ENCODE peak calls at places on chromosomes 4 and X, in six cellular contexts. O, N, W, E, S and T are unnamed samples.

GRCh38 chrX:18278448-18278847 is 57.8 kb upstream of the BEND2 start:
- DNase-seq in O (no peak), W (no peak), N (no peak), S (no peak), E (no peak), T (no peak)

GRCh38 chrX:16087081-16087480 is 36.3 kb upstream of the GRPR start:
- DNase-seq in S (no peak), N (no peak), W (no peak), O (no peak), E (no peak), T (no peak)

GRCh38 chrX:133959972-133960371 is 25.4 kb downstream of the GPC3 start:
- DNase-seq in W (no peak), S (no peak), O (no peak), E (no peak), N (no peak), T (no peak)

GRCh38 chrX:47232803-47233332 is at the start of gene USP11:
- DNase-seq in W (no peak), E (peak), O (no peak), N (peak), S (peak), T (peak)

GRCh38 chr4:14008494-14008893 is 381.0 kb upstream of the BOD1L1 start:
- DNase-seq in S (no peak), N (no peak), O (no peak), W (no peak), E (no peak), T (no peak)

GRCh38 chr4:8524595-8525382 is 55.4 kb upstream of the GPR78 start:
- DNase-seq in W (no peak), S (no peak), N (no peak), O (no peak), E (peak), T (no peak)

GRCh38 chr4:114780205-114780604 is 181.6 kb downstream of the UGT8 start:
- DNase-seq in S (peak), W (no peak), E (no peak), N (no peak), O (no peak), T (no peak)

GRCh38 chr4:2250764-2251072 is 8.8 kb upstream of the HAUS3 start:
- DNase-seq in N (no peak), S (no peak), W (no peak), E (no peak), O (no peak), T (no peak)

GRCh38 chr4:836781-837301 is 10.9 kb upstream of the CPLX1 start:
- DNase-seq in S (no peak), N (peak), O (no peak), W (no peak), E (peak), T (no peak)

GRCh38 chrX:34813618-34814017 is 129.0 kb upstream of the FAM47B start:
- DNase-seq in O (no peak), N (no peak), E (no peak), S (peak), W (no peak), T (peak)

GRCh38 chrX:48972214-48973164 is 845 bp upstream of the KCND1 start:
- DNase-seq in E (no peak), N (no peak), W (no peak), S (peak), O (no peak), T (peak)

GRCh38 chr4:4395849-4396627 is 9.1 kb downstream of the NSG1 start:
- DNase-seq in E (peak), S (peak), O (no peak), W (no peak), N (no peak), T (peak)

GRCh38 chr4:9709724-9710123 is 71.7 kb upstream of the DRD5 start:
- DNase-seq in W (no peak), O (no peak), N (no peak), E (no peak), S (no peak), T (no peak)

GRCh38 chrX:97842468-97843199 is 958.9 kb downstream of the RPA4 start:
- DNase-seq in N (no peak), S (no peak), E (no peak), O (no peak), W (no peak), T (no peak)

GRCh38 chrX:137212078-137212632 is 178.4 kb upstream of the GPR101 start:
- DNase-seq in N (no peak), E (no peak), W (no peak), S (no peak), O (no peak), T (no peak)

GRCh38 chr4:34181311-34181808 is 2063.0 kb downstream of the ARAP2 start:
- DNase-seq in W (no peak), E (no peak), N (no peak), O (no peak), S (peak), T (peak)

GRCh38 chr4:140790765-140791164 is 34.6 kb upstream of the TBC1D9 start:
- DNase-seq in O (no peak), N (peak), W (no peak), S (no peak), E (peak), T (no peak)

GRCh38 chr4:165738571-165738970 is 134.5 kb upstream of the TLL1 start:
- DNase-seq in E (no peak), W (no peak), N (no peak), O (no peak), S (no peak), T (no peak)

GRCh38 chr4:109075617-109076016 is 226.8 kb downstream of the COL25A1 start:
- DNase-seq in W (no peak), E (no peak), O (no peak), S (no peak), N (no peak), T (no peak)

GRCh38 chr4:8364141-8364540 is 76.4 kb downstream of the ACOX3 start:
- DNase-seq in W (no peak), S (no peak), N (no peak), E (no peak), O (no peak), T (no peak)

GRCh38 chrX:112512509-112512908 is 167.2 kb downstream of the LHFPL1 start:
- DNase-seq in N (no peak), E (no peak), O (no peak), S (no peak), W (no peak), T (no peak)

GRCh38 chrX:111265506-111265905 is 4.8 kb downstream of the CAPN6 start:
- DNase-seq in W (no peak), N (no peak), E (no peak), S (no peak), O (no peak), T (no peak)

GRCh38 chr4:6613676-6614651 is 26.5 kb upstream of the MRFAP1 start:
- DNase-seq in W (no peak), S (no peak), E (no peak), O (no peak), N (no peak), T (no peak)

GRCh38 chrX:46698691-46699090 is 60.2 kb downstream of the SLC9A7 start:
- DNase-seq in N (no peak), E (no peak), W (no peak), O (no peak), S (no peak), T (no peak)

GRCh38 chr4:120922390-120923200 is at the start of gene PRDM5:
- DNase-seq in W (peak), E (peak), O (peak), S (peak), N (peak), T (peak)
- TF ChIP-seq CTCF in W (peak), E (no peak), O (no peak), S (peak), N (no peak), T (peak)

GRCh38 chr4:148327683-148328082 is 114.5 kb downstream of the NR3C2 start:
- DNase-seq in E (no peak), W (no peak), N (no peak), S (no peak), O (no peak), T (no peak)

GRCh38 chr4:148330161-148330560 is 112.1 kb downstream of the NR3C2 start:
- DNase-seq in O (no peak), E (no peak), N (no peak), W (no peak), S (no peak), T (no peak)

GRCh38 chr4:148333265-148333664 is 108.9 kb downstream of the NR3C2 start:
- DNase-seq in E (no peak), W (no peak), S (no peak), O (no peak), N (no peak), T (no peak)

GRCh38 chr4:148329751-148330150 is 112.5 kb downstream of the NR3C2 start:
- DNase-seq in W (no peak), S (no peak), E (no peak), N (no peak), O (no peak), T (no peak)

GRCh38 chr4:148330724-148331123 is 111.5 kb downstream of the NR3C2 start:
- DNase-seq in E (no peak), W (no peak), O (no peak), S (no peak), N (no peak), T (no peak)
- TF ChIP-seq CTCF in E (no peak), W (no peak), O (no peak), S (no peak), N (no peak), T (no peak)

DNA sequence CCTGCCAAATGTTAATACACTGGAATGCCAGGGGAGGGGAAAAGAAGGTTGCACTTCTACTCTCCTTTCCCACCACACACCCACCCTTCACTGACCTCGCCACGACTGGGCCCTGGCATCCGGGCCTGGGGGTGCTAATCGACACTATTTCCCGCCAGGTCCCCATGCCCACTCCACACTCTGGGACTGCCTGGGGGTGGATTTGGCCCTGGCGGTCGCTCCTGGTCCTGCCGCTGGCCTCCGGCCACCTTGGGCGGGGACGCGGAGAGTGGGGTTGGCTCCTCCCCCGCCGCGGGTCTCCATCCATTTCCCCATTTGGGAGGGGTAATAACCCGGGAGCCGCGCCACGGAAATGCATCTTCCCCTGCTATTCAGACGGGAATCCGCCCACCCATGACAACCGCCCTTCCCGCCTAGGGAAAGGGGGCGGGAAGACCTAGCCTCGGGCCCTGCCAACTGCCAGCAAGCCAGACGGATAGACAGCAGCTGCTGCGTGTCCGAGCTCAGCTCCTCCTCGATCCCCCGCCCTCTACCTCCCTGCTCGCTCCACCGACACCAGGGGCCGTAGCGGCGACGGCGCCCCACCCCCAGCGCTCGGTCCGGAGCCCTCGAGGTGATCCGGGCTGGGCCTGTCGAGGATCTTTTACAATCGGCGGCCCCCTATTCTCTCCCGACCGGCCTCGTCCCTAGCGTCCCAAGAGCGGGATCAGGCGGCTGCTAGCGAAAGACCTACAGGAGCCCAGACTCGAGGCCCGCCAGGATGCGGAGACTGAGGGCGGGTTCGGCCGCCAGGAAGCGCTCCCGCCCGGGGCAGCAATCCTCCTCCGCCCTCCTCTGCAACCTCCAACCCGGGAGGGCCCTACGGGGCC is 78.0 kb downstream of the RLIM start:
- DNase-seq in S (peak), O (peak), E (peak), W (peak), N (peak), T (peak)
- TF ChIP-seq CTCF in S (peak), O (peak), E (peak), W (peak), N (peak), T (peak)

DNA sequence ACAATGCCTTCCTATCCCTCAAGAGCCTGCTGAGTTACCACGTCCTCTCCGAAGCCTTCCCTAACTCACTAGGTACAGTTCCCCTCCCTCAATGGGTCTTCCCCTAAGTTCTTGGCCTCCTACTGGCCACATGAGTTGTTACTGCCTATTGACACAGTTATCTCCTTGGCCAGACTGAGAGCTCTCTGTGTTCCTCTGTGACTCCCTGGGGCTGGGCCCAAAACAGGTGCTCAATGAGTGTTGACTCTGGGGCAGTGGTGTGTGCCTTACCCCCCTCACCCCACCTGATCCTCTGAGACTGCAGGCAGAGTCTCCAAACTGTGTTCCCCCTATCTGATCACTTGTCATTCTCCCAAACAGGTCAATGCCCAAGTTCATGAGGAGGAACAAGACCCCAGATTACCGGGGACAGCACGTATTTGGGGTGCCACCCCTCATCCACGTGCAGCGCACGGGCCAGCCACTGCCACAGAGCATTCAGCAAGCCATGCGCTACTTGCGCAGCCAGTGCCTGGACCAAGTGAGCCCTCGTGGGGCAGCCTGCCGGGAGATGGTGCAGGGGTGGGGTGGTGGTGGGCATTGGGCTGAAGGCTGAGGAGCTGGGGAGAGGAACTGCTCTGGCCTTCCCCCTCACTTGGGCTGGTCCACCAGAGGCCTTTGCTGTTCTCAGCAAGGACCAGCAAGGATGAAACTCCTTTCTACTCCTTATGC is 72.6 kb downstream of the STARD8 start:
- DNase-seq in W (no peak), N (no peak), O (peak), E (peak), S (peak), T (no peak)
- TF ChIP-seq CTCF in W (peak), N (no peak), O (no peak), E (no peak), S (peak), T (peak)

GRCh38 chrX:33605997-33606396 is 394.6 kb upstream of the DMD start:
- DNase-seq in O (no peak), S (no peak), W (peak), E (no peak), N (no peak), T (no peak)
- TF ChIP-seq CTCF in O (no peak), S (no peak), W (no peak), E (no peak), N (no peak), T (no peak)

GRCh38 chrX:153735274-153735673 is 10.6 kb downstream of the ABCD1 start:
- DNase-seq in O (no peak), S (no peak), W (no peak), E (no peak), N (no peak), T (no peak)
- TF ChIP-seq CTCF in O (no peak), S (peak), W (peak), E (no peak), N (no peak), T (peak)